ENCODE peak calls at places on chromosomes 4 and X, in four cellular contexts. D is mesendoderm, H is IMR-90, G is neuronal stem cell. E is an unnamed sample.

GRCh38 chr4:4914059-4914820 is 54.8 kb downstream of the MSX1 start:
- DNase-seq in G (no peak), D (no peak), H (peak), E (peak)

GRCh38 chrX:108361316-108361715 is 76.9 kb downstream of the COL4A6 start:
- DNase-seq in G (no peak), D (no peak), H (peak), E (no peak)

GRCh38 chr4:122458625-122459024 is 2.1 kb upstream of the IL2 start:
- DNase-seq in G (no peak), H (peak), D (peak), E (peak)

GRCh38 chr4:26032572-26033320 is 118.7 kb downstream of the SMIM20 start:
- DNase-seq in D (no peak), H (peak), G (no peak), E (no peak)

GRCh38 chr4:6087669-6088068 is 69.4 kb upstream of the C4orf50 start:
- DNase-seq in D (peak), H (peak), G (peak), E (no peak)

GRCh38 chr4:145679520-145679919 is 426 bp upstream of the C4orf51 start:
- DNase-seq in H (peak), D (peak), G (no peak), E (no peak)

GRCh38 chrX:154437398-154437752 is 421 bp downstream of the GDI1 start:
- DNase-seq in G (no peak), H (no peak), D (no peak), E (no peak)

GRCh38 chr4:47011189-47011518 is 17.8 kb upstream of the GABRA4 start:
- DNase-seq in G (no peak), D (no peak), H (no peak), E (no peak)

GRCh38 chrX:121894756-121895155 is 847.3 kb downstream of the GLUD2 start:
- DNase-seq in D (no peak), H (no peak), G (no peak), E (no peak)

GRCh38 chr4:116015549-116015948 is 902.1 kb upstream of the NDST4 start:
- DNase-seq in H (no peak), G (no peak), D (no peak), E (no peak)

GRCh38 chr4:176902710-176903323 is 110.1 kb upstream of the VEGFC start:
- DNase-seq in H (peak), D (no peak), G (no peak), E (no peak)

GRCh38 chrX:112654871-112655270 is 24.9 kb downstream of the LHFPL1 start:
- DNase-seq in G (no peak), D (no peak), H (peak), E (no peak)

GRCh38 chr4:169933531-169933930 is 92.7 kb downstream of the MFAP3L start:
- DNase-seq in G (no peak), D (peak), H (no peak), E (peak)
- H2BK120ac ChIP-seq in G (no peak), D (peak), H (no peak), E (no peak)

GRCh38 chr4:11623726-11624037 is 195.0 kb upstream of the HS3ST1 start:
- DNase-seq in G (no peak), H (peak), D (peak), E (peak)
- H2BK120ac ChIP-seq in G (no peak), H (no peak), D (no peak), E (no peak)

GRCh38 chr4:140153744-140154571 is at the start of gene MAML3:
- DNase-seq in H (peak), D (peak), G (peak), E (peak)
- H2BK120ac ChIP-seq in H (peak), D (peak), G (peak), E (peak)

GRCh38 chrX:2926664-2927275 is 2.4 kb downstream of the ARSD start:
- DNase-seq in D (no peak), H (no peak), G (no peak), E (no peak)

GRCh38 chrX:2928583-2929434 is at the start of gene ARSD:
- DNase-seq in H (peak), G (peak), D (peak), E (peak)

GRCh38 chrX:2931155-2931554 is 2.0 kb upstream of the ARSD start:
- DNase-seq in D (no peak), H (no peak), G (no peak), E (no peak)

GRCh38 chrX:2931612-2932011 is 2.5 kb upstream of the ARSD start:
- DNase-seq in G (no peak), D (peak), H (no peak), E (no peak)

DNA sequence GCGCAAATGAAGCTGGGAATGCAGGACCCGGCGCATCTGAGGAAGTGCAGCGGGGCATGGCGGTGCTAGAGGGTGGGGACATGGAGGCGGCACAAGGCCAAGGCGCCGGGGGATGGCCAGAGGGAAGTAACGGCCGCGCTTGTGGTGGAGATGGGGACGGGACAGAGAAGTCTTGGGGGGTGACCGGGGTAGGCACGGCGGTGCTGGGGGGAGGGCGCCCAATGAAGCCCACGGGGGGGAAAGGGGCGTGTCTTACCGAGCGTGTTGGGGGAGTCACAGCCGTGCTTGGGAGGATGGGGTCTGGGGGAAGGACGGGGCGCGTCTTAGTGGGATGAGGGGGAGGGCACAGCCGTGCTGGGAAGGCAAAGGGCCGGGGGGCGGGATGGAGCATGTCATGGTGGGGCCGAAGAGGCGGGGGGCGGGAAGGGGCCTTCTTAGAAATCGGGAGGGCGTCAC is 984 bp downstream of the ARSD start:
- DNase-seq in D (peak), G (no peak), H (peak), E (peak)
- H2BK120ac ChIP-seq in D (no peak), G (no peak), H (peak), E (peak)

GRCh38 chrX:1112321-1112720 is 100.1 kb downstream of the CRLF2 start:
- DNase-seq in D (no peak), H (no peak), G (no peak), E (no peak)
- H2BK120ac ChIP-seq in D (no peak), H (no peak), G (no peak), E (no peak)

DNA sequence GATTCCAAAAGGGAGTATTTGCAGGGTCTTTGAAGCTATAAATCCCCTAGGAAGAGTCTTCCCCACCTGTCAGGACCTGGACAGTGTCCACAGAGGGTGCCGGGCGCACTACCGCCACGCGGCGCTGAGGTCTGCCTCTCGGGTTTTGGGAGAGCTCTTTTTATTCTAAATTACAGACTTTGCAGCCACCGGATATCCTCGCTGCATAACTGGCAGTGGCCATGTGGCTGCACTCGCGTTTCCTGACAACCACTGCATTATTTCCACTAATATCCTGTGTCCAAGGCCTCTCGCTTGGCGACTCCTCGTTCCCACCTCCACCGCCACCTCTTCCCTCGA is 608 bp upstream of the TMEM131L start:
- DNase-seq in H (peak), G (no peak), D (peak), E (no peak)
- H2BK120ac ChIP-seq in H (no peak), G (no peak), D (no peak), E (no peak)

GRCh38 chr4:184103755-184104367 is 113.8 kb downstream of the ENPP6 start:
- DNase-seq in G (no peak), D (peak), H (no peak), E (no peak)
- H2BK120ac ChIP-seq in G (no peak), D (no peak), H (no peak), E (no peak)

DNA sequence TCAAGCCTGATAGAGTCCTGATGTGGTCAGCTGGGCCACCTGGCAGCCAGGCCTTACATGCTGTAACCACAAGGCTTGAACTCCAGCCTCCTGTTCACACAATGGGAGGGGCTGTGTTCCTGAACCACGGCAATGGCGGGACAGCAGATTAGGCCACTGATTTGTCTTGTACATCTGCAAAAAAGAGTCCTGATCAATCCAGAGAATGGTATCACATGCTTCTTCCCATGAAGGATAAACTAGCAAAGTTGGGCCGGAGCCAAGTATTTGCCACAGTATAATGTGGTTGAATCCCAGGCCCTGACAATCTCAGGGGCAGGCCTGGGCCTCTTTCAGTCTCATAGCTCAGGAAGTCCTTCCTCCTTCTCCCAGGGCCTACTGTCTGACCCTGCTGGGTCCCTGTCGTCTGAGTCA is 2182.5 kb upstream of the AGA start:
- DNase-seq in D (peak), H (peak), G (no peak), E (no peak)
- H2BK120ac ChIP-seq in D (no peak), H (peak), G (no peak), E (no peak)

GRCh38 chr4:182145360-182145905 is 97.8 kb upstream of the TENM3 start:
- DNase-seq in G (no peak), H (no peak), D (peak), E (peak)
- H2BK120ac ChIP-seq in G (no peak), H (no peak), D (peak), E (peak)

GRCh38 chr4:74111990-74112389 is 13.0 kb upstream of the CXCL2 start:
- DNase-seq in H (peak), G (no peak), D (peak), E (peak)
- H2BK120ac ChIP-seq in H (peak), G (peak), D (no peak), E (no peak)